ENCODE peak calls at places on chromosome X, in eight cellular contexts. L is iris pigment epithelial cell; C is M059J; O is midbrain; R is OCI-LY7; Q is effector memory CD8-positive, alpha-beta T cell; F is AG04449; P is AG08395. I is an unnamed sample.

GRCh38 chrX:8805974-8806373 is 4.8 kb upstream of the FAM9A start:
- DNase-seq in O (no peak), R (no peak), F (no peak), P (no peak), Q (no peak), C (no peak), L (no peak), I (no peak)

GRCh38 chrX:107711521-107712041 is 64.0 kb downstream of the TSC22D3 start:
- DNase-seq in O (no peak), F (no peak), R (no peak), P (no peak), C (no peak), L (no peak), Q (peak; percentile 9), I (no peak)

GRCh38 chrX:13092455-13092941 is 48.1 kb upstream of the FAM9C start:
- DNase-seq in P (no peak), L (no peak), F (no peak), C (no peak), O (no peak), Q (peak; percentile 69), R (no peak), I (peak; percentile 73)

GRCh38 chrX:34132028-34132427 is at the start of gene FAM47A:
- DNase-seq in L (no peak), C (no peak), P (no peak), R (no peak), F (no peak), Q (no peak), O (no peak), I (no peak)

GRCh38 chrX:85517994-85518718 is 138.7 kb upstream of the POF1B start:
- DNase-seq in O (no peak), F (no peak), R (no peak), P (no peak), C (no peak), L (no peak), Q (no peak), I (no peak)

GRCh38 chrX:152137771-152138387 is 498 bp downstream of the MAGEA10 start:
- DNase-seq in O (no peak), R (no peak), Q (no peak), P (no peak), C (peak; percentile 53), F (no peak), L (no peak), I (peak; percentile 59)

GRCh38 chrX:13764765-13765164 is 30.2 kb downstream of the OFD1 start:
- DNase-seq in P (no peak), L (peak; percentile 8), C (no peak), O (peak; percentile 28), F (no peak), R (no peak), Q (no peak), I (no peak)

GRCh38 chrX:153396320-153397195 is 4.6 kb downstream of the PNMA6E start:
- DNase-seq in P (no peak), F (no peak), C (no peak), L (no peak), R (no peak), O (no peak), Q (no peak), I (peak; percentile 61)

GRCh38 chrX:10574663-10575062 is 45.7 kb downstream of the MID1 start:
- DNase-seq in F (no peak), Q (no peak), P (no peak), C (peak; percentile 79), R (no peak), L (peak; percentile 31), O (no peak), I (no peak)

GRCh38 chrX:63128509-63128908 is 222.6 kb downstream of the SPIN4 start:
- DNase-seq in C (peak; percentile 12), F (no peak), L (peak; percentile 52), P (no peak), Q (no peak), R (peak; percentile 7), O (peak; percentile 10), I (no peak)

GRCh38 chrX:54708404-54708803 is 89.7 kb downstream of the ITIH6 start:
- DNase-seq in C (no peak), F (no peak), O (no peak), L (no peak), Q (no peak), P (no peak), R (no peak), I (no peak)

GRCh38 chrX:1249101-1249887 is 19.3 kb upstream of the CSF2RA start:
- DNase-seq in C (peak; percentile 69), L (peak; percentile 36), P (no peak), R (peak; percentile 80), F (no peak), Q (peak; percentile 4), O (no peak), I (no peak)

GRCh38 chrX:65093658-65094057 is 117.4 kb upstream of the ZC4H2 start:
- DNase-seq in C (no peak), R (no peak), F (no peak), Q (no peak), O (no peak), L (no peak), P (no peak), I (no peak)

GRCh38 chrX:44896566-44897186 is 23.7 kb downstream of the KDM6A start:
- DNase-seq in F (no peak), O (no peak), C (no peak), Q (no peak), P (no peak), L (no peak), R (no peak), I (no peak)

GRCh38 chrX:119721487-119721886 is 28.5 kb upstream of the SEPTIN6 start:
- DNase-seq in C (peak; percentile 40), F (no peak), R (no peak), L (no peak), P (no peak), O (no peak), Q (no peak), I (no peak)

GRCh38 chrX:11423949-11424348 is 130.7 kb downstream of the AMELX start:
- DNase-seq in C (no peak), F (no peak), Q (no peak), L (no peak), O (no peak), R (no peak), P (no peak), I (no peak)

GRCh38 chrX:11739796-11740195 is 18.2 kb upstream of the MSL3 start:
- DNase-seq in O (no peak), R (no peak), F (no peak), Q (no peak), C (no peak), L (no peak), P (no peak), I (no peak)

GRCh38 chrX:56759736-56760409 is 30.8 kb downstream of the NBDY start:
- DNase-seq in P (no peak), R (no peak), L (no peak), C (no peak), F (no peak), O (no peak), Q (no peak), I (peak; percentile 65)

GRCh38 chrX:51860679-51861078 is 32.7 kb upstream of the MAGED1 start:
- DNase-seq in C (peak; percentile 32), F (no peak), Q (no peak), L (peak; percentile 49), P (peak; percentile 47), O (peak; percentile 3), R (peak; percentile 33), I (no peak)

GRCh38 chrX:148905376-148905775 is 405.0 kb downstream of the AFF2 start:
- DNase-seq in Q (no peak), F (no peak), L (no peak), C (no peak), O (no peak), P (no peak), R (no peak), I (no peak)

GRCh38 chrX:155778844-155779553 is 102.1 kb upstream of the VAMP7 start:
- DNase-seq in O (no peak), F (no peak), L (no peak), Q (no peak), C (no peak), R (no peak), P (no peak), I (no peak)